ENCODE peak calls at places on chromosomes 13 and 19, in eight cellular contexts. K, M, Q, P, N, D, W and H are unnamed samples. For H3K9me3, the result is how much of the 10 kb centered on the place peaks cover.

GRCh38 chr13:75437582-75438318 is 44.2 kb downstream of the TBC1D4 start:
- DNase-seq in P (no peak), M (no peak), N (peak), D (no peak), W (no peak), Q (no peak), K (no peak), H (no peak)

GRCh38 chr13:42875448-42876269 is 94.3 kb downstream of the FAM216B start:
- DNase-seq in N (peak), Q (no peak), W (no peak), K (no peak), M (no peak), D (no peak), P (no peak), H (no peak)

GRCh38 chr19:49920624-49921363 is 8.2 kb upstream of the ATF5 start:
- DNase-seq in M (no peak), K (no peak), Q (no peak), P (no peak), W (no peak), N (no peak), D (no peak), H (no peak)

GRCh38 chr13:38265135-38265497 is 84.5 kb upstream of the UFM1 start:
- DNase-seq in P (no peak), N (no peak), M (no peak), W (no peak), D (no peak), Q (no peak), K (no peak), H (peak)

GRCh38 chr13:19056355-19056880 is 125.2 kb downstream of the TUBA3C start:
- DNase-seq in P (no peak), D (no peak), Q (no peak), K (no peak), N (no peak), W (no peak), M (no peak), H (no peak)

GRCh38 chr19:49713236-49713845 is 22.4 kb downstream of the CPT1C start:
- DNase-seq in K (no peak), D (no peak), W (no peak), M (no peak), Q (no peak), N (no peak), P (no peak), H (no peak)

GRCh38 chr13:96848275-96848674 is 146.0 kb downstream of the OXGR1 start:
- DNase-seq in K (no peak), P (no peak), N (no peak), Q (no peak), D (no peak), W (no peak), M (no peak), H (no peak)

GRCh38 chr13:113651511-113652403 is 6.2 kb downstream of the ATP4B start:
- DNase-seq in D (peak), N (no peak), P (no peak), Q (no peak), M (peak), K (peak), W (peak), H (no peak)

GRCh38 chr13:113087923-113088690 is 17.5 kb upstream of the F7 start:
- DNase-seq in D (no peak), Q (no peak), N (no peak), P (no peak), W (no peak), M (no peak), K (no peak), H (no peak)

GRCh38 chr19:17052439-17052838 is 22.8 kb downstream of the HAUS8 start:
- DNase-seq in P (peak), M (no peak), D (peak), Q (peak), K (no peak), N (peak), W (no peak), H (peak)

GRCh38 chr13:97015661-97016350 is 21.5 kb upstream of the OXGR1 start:
- DNase-seq in N (no peak), P (no peak), K (no peak), Q (no peak), W (no peak), D (no peak), M (no peak), H (no peak)

GRCh38 chr19:50912727-50913716 is 1.8 kb upstream of the KLK4 start:
- DNase-seq in P (no peak), N (no peak), D (no peak), M (no peak), Q (no peak), W (no peak), K (no peak), H (no peak)

GRCh38 chr19:4327252-4327876 is 11.3 kb downstream of the STAP2 start:
- DNase-seq in D (peak), Q (peak), N (peak), M (peak), K (peak), P (no peak), W (peak), H (peak)

GRCh38 chr19:19385900-19386339 is 19.6 kb upstream of the GATAD2A start:
- DNase-seq in M (no peak), D (no peak), P (no peak), Q (no peak), N (no peak), W (no peak), K (peak), H (no peak)

GRCh38 chr19:58277197-58277596 is 1.6 kb upstream of the ZNF8 start:
- DNase-seq in D (no peak), Q (no peak), N (no peak), W (no peak), K (no peak), P (no peak), M (no peak), H (no peak)

GRCh38 chr13:97932006-97932405 is 21.5 kb upstream of the IPO5 start:
- DNase-seq in N (no peak), W (no peak), K (no peak), Q (no peak), M (no peak), P (no peak), D (no peak), H (no peak)

GRCh38 chr13:20566424-20566916 is 487 bp upstream of the IFT88 start:
- DNase-seq in N (peak), M (no peak), W (no peak), P (peak), D (no peak), Q (peak), K (no peak), H (no peak)

GRCh38 chr19:12065100-12065538 is 588 bp downstream of the ZNF844 start:
- DNase-seq in M (no peak), Q (no peak), W (peak), K (peak), P (no peak), N (peak), D (no peak), H (peak)

GRCh38 chr19:802888-803561 is 5.8 kb downstream of the PTBP1 start:
- DNase-seq in K (no peak), W (no peak), N (no peak), D (peak), P (no peak), M (no peak), Q (no peak), H (no peak)

GRCh38 chr13:32829676-32830091 is 186.5 kb upstream of the KL start:
- DNase-seq in N (peak), K (no peak), M (no peak), D (no peak), W (no peak), Q (peak), P (peak), H (no peak)

GRCh38 chr13:59651479-59651878 is 512.2 kb downstream of the DIAPH3 start:
- DNase-seq in Q (no peak), P (no peak), M (no peak), K (no peak), N (no peak), W (no peak), D (no peak), H (no peak)

GRCh38 chr13:33233547-33233946 is 52.0 kb downstream of the STARD13 start:
- DNase-seq in P (no peak), D (peak), K (no peak), Q (no peak), N (no peak), W (no peak), M (no peak), H (peak)

GRCh38 chr13:45718063-45718462 is 15.9 kb downstream of the CBY2 start:
- DNase-seq in W (no peak), D (no peak), K (no peak), Q (peak), P (peak), N (peak), M (no peak), H (no peak)

GRCh38 chr13:99303863-99304521 is 3.2 kb downstream of the GPR183 start:
- DNase-seq in K (no peak), Q (no peak), W (no peak), P (no peak), D (no peak), N (no peak), M (no peak), H (no peak)

GRCh38 chr19:489418-490196 is 6.7 kb upstream of the MADCAM1 start:
- DNase-seq in N (peak), Q (no peak), D (no peak), M (no peak), P (no peak), K (no peak), W (no peak), H (no peak)

GRCh38 chr13:108226184-108226583 is 8.0 kb downstream of the ABHD13 start:
- DNase-seq in Q (no peak), N (no peak), M (no peak), D (no peak), K (no peak), W (no peak), P (no peak), H (no peak)

GRCh38 chr19:52102163-52102562 is 6.6 kb upstream of the ZNF841 start:
- DNase-seq in M (no peak), P (no peak), Q (no peak), N (no peak), W (no peak), K (no peak), D (no peak), H (no peak)

GRCh38 chr19:52099497-52100138 is 4.1 kb upstream of the ZNF841 start:
- DNase-seq in K (no peak), D (no peak), P (no peak), N (no peak), M (no peak), W (no peak), Q (no peak), H (no peak)

DNA sequence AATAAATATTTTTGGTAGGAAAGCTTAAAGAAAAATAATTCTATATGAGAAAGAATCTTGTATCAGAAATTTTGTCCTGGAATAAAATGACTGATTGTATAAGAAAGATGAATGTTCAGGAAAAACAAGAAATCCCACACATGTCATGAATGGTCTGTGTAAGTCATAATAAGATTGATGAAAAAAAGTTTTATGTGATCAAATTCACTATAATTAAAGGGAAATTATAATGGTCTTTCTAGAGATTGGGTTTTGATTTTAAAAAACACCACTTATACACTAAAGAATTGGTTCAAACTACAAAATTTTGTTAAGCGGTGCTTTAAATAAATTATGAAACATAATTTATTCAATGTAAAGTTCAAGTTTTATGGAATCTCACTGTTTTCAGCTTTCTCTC is 7.2 kb upstream of the ZNF841 start:
- DNase-seq in D (no peak), P (no peak), Q (no peak), M (no peak), W (no peak), N (no peak), K (no peak), H (no peak)
- H3K9me3 ChIP-seq in D (under half), P (under half), Q (half or more), M (half or more), W (under half), N (under half), K (under half), H (under half)

GRCh38 chr13:110506396-110506795 is 55.1 kb downstream of the RAB20 start:
- DNase-seq in P (no peak), Q (no peak), M (no peak), K (no peak), W (no peak), N (no peak), D (no peak), H (peak)

GRCh38 chr13:110505594-110505993 is 55.9 kb downstream of the RAB20 start:
- DNase-seq in K (no peak), N (no peak), W (no peak), P (no peak), Q (no peak), M (no peak), D (no peak), H (no peak)

GRCh38 chr13:110506859-110507566 is 54.5 kb downstream of the RAB20 start:
- DNase-seq in K (no peak), D (peak), Q (peak), W (peak), M (peak), N (peak), P (no peak), H (peak)

GRCh38 chr13:110509478-110509926 is 52.0 kb downstream of the RAB20 start:
- DNase-seq in W (no peak), P (no peak), N (peak), Q (no peak), K (no peak), M (no peak), D (no peak), H (no peak)

DNA sequence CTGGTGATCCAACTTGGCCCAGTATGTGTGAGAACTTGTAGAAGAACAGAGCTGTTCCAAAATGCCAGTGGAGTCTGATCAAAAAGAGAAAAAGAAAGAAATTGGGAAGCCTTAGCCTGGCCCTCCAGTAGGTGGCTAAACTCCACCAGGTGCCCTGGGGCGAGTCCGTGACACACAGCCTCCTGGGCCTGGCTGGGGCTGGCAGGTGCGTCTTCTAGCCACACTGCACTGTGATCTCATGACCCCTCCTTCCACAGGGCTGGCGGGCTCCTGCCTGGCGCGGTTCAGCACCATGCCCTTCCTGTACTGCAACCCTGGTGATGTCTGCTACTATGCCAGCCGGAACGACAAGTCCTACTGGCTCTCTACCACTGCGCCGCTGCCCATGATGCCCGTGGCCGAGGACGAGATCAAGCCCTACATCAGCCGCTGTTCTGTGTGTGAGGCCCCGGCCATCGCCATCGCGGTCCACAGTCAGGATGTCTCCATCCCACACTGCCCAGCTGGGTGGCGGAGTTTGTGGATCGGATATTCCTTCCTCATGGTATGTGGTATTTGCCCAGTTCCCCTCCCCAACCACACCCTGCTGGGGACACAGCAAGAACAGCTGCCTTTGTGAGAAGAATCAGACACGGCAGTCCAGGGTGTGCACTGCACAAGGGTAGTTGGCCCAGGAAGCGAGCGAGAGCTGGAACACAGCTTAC is 53.7 kb downstream of the RAB20 start:
- DNase-seq in W (peak), K (no peak), N (no peak), P (no peak), Q (no peak), M (no peak), D (peak), H (peak)
- TF ChIP-seq POLR2A in W (no peak), K (no peak), N (no peak), P (no peak), Q (no peak), M (no peak), D (no peak), H (no peak)

DNA sequence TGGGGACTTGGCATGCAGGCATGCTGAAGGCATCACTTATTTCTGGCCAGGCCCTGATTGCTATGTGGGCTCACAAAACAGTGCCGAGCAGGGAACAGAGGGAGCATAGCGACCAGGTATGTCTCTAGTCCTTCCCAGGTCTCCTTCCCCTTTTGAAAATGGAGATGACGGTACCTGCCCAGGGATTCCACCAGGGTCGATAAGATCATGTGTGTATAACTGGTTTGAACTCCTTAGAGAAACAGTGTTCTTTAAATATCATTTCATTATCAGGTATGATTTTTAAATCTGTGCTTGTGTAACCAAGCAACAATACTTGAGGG is 280.6 kb downstream of the FOXO1 start:
- DNase-seq in D (no peak), W (no peak), Q (no peak), N (no peak), P (no peak), K (no peak), M (no peak), H (no peak)
- H3K9me3 ChIP-seq in D (under half), W (under half), Q (under half), N (under half), P (under half), K (under half), M (under half), H (under half)

DNA sequence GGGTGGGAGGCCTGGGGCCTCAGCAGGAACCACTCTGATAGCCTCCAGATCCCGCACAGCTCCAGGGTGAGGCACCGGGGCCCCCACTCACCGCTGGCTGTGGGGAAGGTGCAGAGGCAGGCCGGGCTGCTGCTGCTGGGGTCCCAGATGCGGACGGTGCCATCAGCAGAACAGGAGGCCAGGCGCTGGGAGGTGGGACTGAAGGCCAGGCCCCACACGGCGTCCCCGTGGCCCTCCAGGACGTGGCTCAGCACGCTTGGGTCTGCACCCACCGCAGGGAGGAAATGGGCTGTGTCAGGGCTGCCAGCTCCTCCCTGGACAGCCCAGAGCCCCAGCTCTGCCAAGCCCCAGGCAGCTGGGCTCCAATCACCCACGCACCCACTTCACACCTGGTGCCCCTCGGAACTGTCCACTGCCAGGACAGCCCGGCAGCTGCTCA is 6.1 kb upstream of the PRKD2 start:
- DNase-seq in N (no peak), W (no peak), Q (no peak), K (no peak), M (no peak), D (no peak), P (no peak), H (no peak)
- TF ChIP-seq POLR2A in N (no peak), W (no peak), Q (no peak), K (no peak), M (no peak), D (no peak), P (no peak), H (no peak)

GRCh38 chr19:36456831-36457230 is 32.5 kb downstream of the ZNF566 start:
- DNase-seq in P (no peak), W (no peak), D (no peak), N (no peak), Q (no peak), K (no peak), M (no peak), H (no peak)
- H3K9me3 ChIP-seq in P (under half), W (half or more), D (half or more), N (under half), Q (half or more), K (under half), M (half or more), H (under half)

GRCh38 chr19:34265221-34265650 is 10.9 kb downstream of the GARRE1 start:
- DNase-seq in W (peak), N (no peak), M (no peak), D (peak), K (no peak), Q (no peak), P (no peak), H (peak)
- TF ChIP-seq POLR2A in W (no peak), N (no peak), M (no peak), D (no peak), K (no peak), Q (no peak), P (no peak), H (peak)

GRCh38 chr19:56670961-56671612 is 470 bp downstream of the ZNF835 start:
- DNase-seq in M (no peak), N (no peak), K (no peak), D (peak), Q (no peak), W (no peak), P (no peak), H (peak)
- H3K9me3 ChIP-seq in M (under half), N (under half), K (under half), D (under half), Q (half or more), W (under half), P (under half), H (under half)